ENCODE peak calls at places on chromosomes 2 and 18, in ten cellular contexts. X is EH; E is mucosa of gallbladder; R is stromal cell of bone marrow; N is posterior cingulate gyrus; H is CD4-positive, alpha-beta T cell; D is activated CD4-positive, alpha-beta T cell treated with anti-CD3 and anti-CD28 coated beads, Interleukin-2, amount 50 U/mL, for 4 hours; F is left cardiac atrium; W is SIG-M5; G is T-helper 9 cell. K is an unnamed sample.

GRCh38 chr2:34997779-34998178 is 1357.8 kb upstream of the CRIM1 start:
- DNase-seq in X (no peak), E (no peak), R (no peak), N (no peak), H (no peak), D (no peak), F (peak; percentile 9), W (no peak), G (no peak), K (no peak)

GRCh38 chr2:218329027-218329825 is 27.4 kb upstream of the CATIP start:
- DNase-seq in X (no peak), E (no peak), R (no peak), N (no peak), H (no peak), D (no peak), F (no peak), W (no peak), G (no peak), K (peak; percentile 22)

GRCh38 chr2:1582891-1583341 is 161.4 kb downstream of the PXDN start:
- DNase-seq in X (no peak), E (no peak), R (no peak), N (no peak), H (no peak), D (no peak), F (peak; percentile 14), W (no peak), G (no peak), K (no peak)

GRCh38 chr2:3344897-3345296 is 32.7 kb downstream of the EIPR1 start:
- DNase-seq in X (no peak), E (no peak), R (no peak), N (no peak), H (no peak), D (no peak), F (no peak), W (no peak), G (no peak), K (peak; percentile 38)

GRCh38 chr2:85063981-85064599 is 69.1 kb upstream of the TCF7L1 start:
- DNase-seq in X (peak; percentile 21), E (no peak), R (no peak), N (no peak), H (no peak), D (no peak), F (no peak), W (no peak), G (no peak), K (no peak)

GRCh38 chr2:223930002-223930976 is 14.8 kb downstream of the WDFY1 start:
- DNase-seq in X (peak; percentile 25), E (peak; percentile 59), R (no peak), N (peak; percentile 82), H (no peak), D (no peak), F (peak; percentile 68), W (no peak), G (no peak), K (peak; percentile 53)

GRCh38 chr2:120404941-120405768 is 59.2 kb downstream of the INHBB start:
- DNase-seq in X (no peak), E (no peak), R (no peak), N (no peak), H (no peak), D (no peak), F (no peak), W (no peak), G (no peak), K (no peak)

GRCh38 chr2:88099798-88100488 is 27.9 kb downstream of the FABP1 start:
- DNase-seq in X (peak; percentile 18), E (no peak), R (peak; percentile 9), N (no peak), H (no peak), D (no peak), F (no peak), W (no peak), G (no peak), K (peak; percentile 10)

GRCh38 chr2:59888015-59888414 is 665.4 kb downstream of the BCL11A start:
- DNase-seq in X (no peak), E (no peak), R (no peak), N (no peak), H (peak; percentile 32), D (peak; percentile 7), F (no peak), W (no peak), G (no peak), K (no peak)

GRCh38 chr2:207473203-207473865 is 56.4 kb upstream of the CREB1 start:
- DNase-seq in X (peak; percentile 85), E (peak; percentile 36), R (peak; percentile 76), N (peak; percentile 63), H (peak; percentile 5), D (peak; percentile 9), F (peak; percentile 62), W (no peak), G (no peak), K (peak; percentile 72)

GRCh38 chr18:9575558-9575957 is 38.8 kb downstream of the PPP4R1 start:
- DNase-seq in X (peak; percentile 89), E (peak; percentile 89), R (peak; percentile 86), N (peak; percentile 65), H (no peak), D (no peak), F (peak; percentile 79), W (no peak), G (no peak), K (peak; percentile 24)

GRCh38 chr2:239321596-239322413 is 79.0 kb downstream of the HDAC4 start:
- DNase-seq in X (no peak), E (no peak), R (no peak), N (no peak), H (peak; percentile 28), D (peak; percentile 55), F (peak; percentile 15), W (no peak), G (no peak), K (no peak)

GRCh38 chr2:98854675-98855074 is 81.3 kb downstream of the CRACDL start:
- DNase-seq in X (no peak), E (no peak), R (no peak), N (no peak), H (no peak), D (no peak), F (no peak), W (peak; percentile 22), G (no peak), K (no peak)

GRCh38 chr2:75790121-75790520 is 79.4 kb upstream of the GCFC2 start:
- DNase-seq in X (no peak), E (no peak), R (no peak), N (no peak), H (no peak), D (no peak), F (no peak), W (no peak), G (no peak), K (no peak)

GRCh38 chr2:3421541-3421940 is 42.0 kb downstream of the TRAPPC12 start:
- DNase-seq in X (no peak), E (no peak), R (no peak), N (no peak), H (no peak), D (no peak), F (no peak), W (no peak), G (no peak), K (no peak)

GRCh38 chr2:140988597-140988996 is 1142.2 kb downstream of the LRP1B start:
- DNase-seq in X (peak; percentile 16), E (no peak), R (peak; percentile 47), N (no peak), H (no peak), D (no peak), F (no peak), W (no peak), G (no peak), K (no peak)

GRCh38 chr2:209146682-209147320 is 277.0 kb upstream of the MAP2 start:
- DNase-seq in X (no peak), E (no peak), R (no peak), N (no peak), H (no peak), D (no peak), F (no peak), W (no peak), G (no peak), K (no peak)

GRCh38 chr2:2662037-2662846 is 331.2 kb upstream of the MYT1L start:
- DNase-seq in X (no peak), E (peak; percentile 45), R (no peak), N (no peak), H (no peak), D (no peak), F (peak; percentile 46), W (no peak), G (no peak), K (peak; percentile 83)

GRCh38 chr18:62763101-62763521 is 47.8 kb downstream of the PHLPP1 start:
- DNase-seq in X (peak; percentile 13), E (no peak), R (no peak), N (no peak), H (no peak), D (no peak), F (no peak), W (no peak), G (no peak), K (peak; percentile 49)

GRCh38 chr2:188726561-188727247 is 247.5 kb upstream of the COL3A1 start:
- DNase-seq in X (no peak), E (no peak), R (no peak), N (no peak), H (no peak), D (no peak), F (no peak), W (no peak), G (no peak), K (no peak)

GRCh38 chr18:72091369-72091768 is 452.8 kb downstream of the CBLN2 start:
- DNase-seq in X (no peak), E (no peak), R (no peak), N (no peak), H (no peak), D (no peak), F (no peak), W (no peak), G (no peak), K (no peak)

GRCh38 chr2:231344851-231345250 is 50.7 kb upstream of the B3GNT7 start:
- DNase-seq in X (no peak), E (no peak), R (no peak), N (no peak), H (no peak), D (no peak), F (no peak), W (no peak), G (no peak), K (no peak)

GRCh38 chr2:1348789-1349188 is 64.5 kb upstream of the TPO start:
- DNase-seq in X (no peak), E (no peak), R (no peak), N (no peak), H (no peak), D (no peak), F (no peak), W (no peak), G (no peak), K (no peak)

GRCh38 chr18:3256693-3257626 is 5.0 kb upstream of the MYL12B start:
- DNase-seq in X (peak; percentile 88), E (no peak), R (no peak), N (no peak), H (no peak), D (no peak), F (no peak), W (no peak), G (no peak), K (no peak)

GRCh38 chr2:50449306-50449705 is 582.6 kb downstream of the NRXN1 start:
- DNase-seq in X (no peak), E (no peak), R (no peak), N (no peak), H (no peak), D (no peak), F (no peak), W (no peak), G (no peak), K (no peak)

GRCh38 chr18:51235011-51235789 is 37.7 kb upstream of the MEX3C start:
- DNase-seq in X (peak; percentile 1), E (no peak), R (peak; percentile 34), N (no peak), H (no peak), D (no peak), F (no peak), W (no peak), G (no peak), K (no peak)

GRCh38 chr2:187051350-187051749 is 202.4 kb upstream of the ZSWIM2 start:
- DNase-seq in X (no peak), E (no peak), R (no peak), N (no peak), H (no peak), D (no peak), F (no peak), W (no peak), G (no peak), K (no peak)

GRCh38 chr18:79484661-79485621 is 89.2 kb downstream of the NFATC1 start:
- DNase-seq in X (peak; percentile 98), E (no peak), R (peak; percentile 90), N (peak; percentile 8), H (peak; percentile 0), D (no peak), F (peak; percentile 60), W (no peak), G (no peak), K (no peak)

K was measured in cerebellum.